ENCODE peak calls at places on chromosomes 3 and 15, in nine cellular contexts. S is HS-27A; E is NCI-H1417 treated with DMSO at 0.1 percent for 48 hours; N is NB4; P is nephron progenitor cell; O is stimulated activated CD8-positive, alpha-beta memory T cell treated with anti-CD3 and anti-CD28 coated beads, Interleukin-15, amount 100 ng/mL, for 1 hour; H is activated naive CD8-positive, alpha-beta T cell treated with anti-CD3 and anti-CD28 coated beads for 36 hours; A is fibroblast of mammary gland; W is esophagus squamous epithelium. V is an unnamed sample.

GRCh38 chr15:32670624-32671022 is 29.1 kb downstream of the SCG5 start:
- DNase-seq in S (no peak), O (no peak), W (no peak), A (peak), E (no peak), P (no peak), H (no peak), N (no peak), V (peak)

GRCh38 chr3:152245498-152246175 is 23.1 kb upstream of the MBNL1 start:
- DNase-seq in P (no peak), O (no peak), N (peak), W (no peak), H (no peak), S (no peak), A (no peak), E (no peak), V (no peak)

GRCh38 chr3:160540546-160540945 is 24.8 kb downstream of the KPNA4 start:
- DNase-seq in S (no peak), O (no peak), A (peak), P (no peak), N (no peak), E (no peak), W (no peak), H (no peak), V (no peak)

GRCh38 chr3:168544097-168544957 is 448.6 kb upstream of the GOLIM4 start:
- DNase-seq in N (no peak), O (no peak), P (no peak), H (no peak), S (no peak), W (no peak), E (no peak), A (peak), V (no peak)

GRCh38 chr15:64897345-64897985 is 14.2 kb upstream of the ANKDD1A start:
- DNase-seq in E (no peak), H (no peak), A (peak), N (peak), P (no peak), O (no peak), S (peak), W (no peak), V (peak)

GRCh38 chr15:66883322-66883911 is 181.4 kb downstream of the SMAD6 start:
- DNase-seq in A (peak), N (no peak), P (peak), E (no peak), H (no peak), O (no peak), W (peak), S (peak), V (peak)

GRCh38 chr3:119245778-119246177 is 5.1 kb upstream of the B4GALT4 start:
- DNase-seq in H (no peak), N (no peak), E (no peak), S (no peak), P (no peak), W (no peak), A (no peak), O (no peak), V (no peak)

GRCh38 chr3:3666664-3667063 is 132.6 kb upstream of the LRRN1 start:
- DNase-seq in S (no peak), P (no peak), A (no peak), N (no peak), O (no peak), W (no peak), E (no peak), H (peak), V (no peak)

GRCh38 chr15:84949845-84950569 is 31.6 kb upstream of the PDE8A start:
- DNase-seq in A (no peak), S (no peak), E (no peak), W (no peak), N (no peak), H (no peak), P (no peak), O (no peak), V (no peak)

GRCh38 chr3:152902141-152902669 is 67.3 kb downstream of the P2RY1 start:
- DNase-seq in N (no peak), W (no peak), O (no peak), P (no peak), E (no peak), S (no peak), H (no peak), A (peak), V (peak)

GRCh38 chr15:72201346-72202029 is 3.9 kb upstream of the GRAMD2A start:
- DNase-seq in H (no peak), N (no peak), W (no peak), A (no peak), E (no peak), S (no peak), P (no peak), O (no peak), V (peak)

GRCh38 chr15:26129852-26130251 is 266.7 kb upstream of the ATP10A start:
- DNase-seq in P (no peak), N (no peak), W (no peak), E (no peak), A (no peak), S (no peak), O (no peak), H (no peak), V (no peak)

GRCh38 chr3:13069495-13069894 is 3.7 kb downstream of the IQSEC1 start:
- DNase-seq in N (peak), S (no peak), H (peak), A (no peak), O (peak), E (no peak), W (no peak), P (no peak), V (no peak)

GRCh38 chr3:156489462-156489911 is 65.4 kb downstream of the SSR3 start:
- DNase-seq in O (no peak), S (no peak), N (no peak), H (no peak), W (no peak), E (no peak), A (peak), P (no peak), V (peak)

GRCh38 chr15:100484419-100484818 is 44.3 kb downstream of the CERS3 start:
- DNase-seq in E (no peak), N (no peak), P (no peak), H (no peak), O (no peak), A (no peak), W (no peak), S (no peak), V (no peak)

GRCh38 chr15:89803941-89804800 is 10.5 kb downstream of the ANPEP start:
- DNase-seq in W (no peak), N (no peak), S (no peak), A (no peak), H (no peak), O (no peak), E (no peak), P (no peak), V (no peak)

GRCh38 chr15:79513916-79514315 is 81.8 kb downstream of the MINAR1 start:
- DNase-seq in N (no peak), H (no peak), A (no peak), W (no peak), O (no peak), E (no peak), P (no peak), S (no peak), V (no peak)

GRCh38 chr3:65406470-65406869 is 632.2 kb downstream of the MAGI1 start:
- DNase-seq in H (no peak), P (no peak), O (no peak), N (peak), S (no peak), A (peak), W (no peak), E (no peak), V (peak)

GRCh38 chr3:193963808-193964516 is 172.0 kb upstream of the HES1 start:
- DNase-seq in E (no peak), A (no peak), O (no peak), P (no peak), W (no peak), H (no peak), N (no peak), S (no peak), V (no peak)

GRCh38 chr3:66220066-66220465 is 735 bp upstream of the SLC25A26 start:
- DNase-seq in S (no peak), O (no peak), A (no peak), E (no peak), H (no peak), P (no peak), N (peak), W (no peak), V (no peak)

GRCh38 chr3:46090161-46090591 is 62.9 kb upstream of the XCR1 start:
- DNase-seq in S (no peak), N (peak), H (no peak), A (no peak), E (no peak), P (no peak), W (no peak), O (no peak), V (no peak)

GRCh38 chr3:12659316-12660015 is 4.5 kb downstream of the RAF1 start:
- DNase-seq in A (no peak), W (no peak), O (no peak), S (no peak), N (no peak), P (no peak), H (no peak), E (no peak), V (peak)

GRCh38 chr3:84724877-84725276 is 233.9 kb upstream of the CADM2 start:
- DNase-seq in O (no peak), A (peak), P (no peak), W (no peak), N (peak), S (peak), H (no peak), E (no peak), V (peak)

GRCh38 chr15:90671216-90671615 is 45.9 kb upstream of the BLM start:
- DNase-seq in P (no peak), A (no peak), E (no peak), H (no peak), S (no peak), N (no peak), W (no peak), O (no peak), V (no peak)

GRCh38 chr3:132288357-132288756 is 28.9 kb upstream of the ACP3 start:
- DNase-seq in N (no peak), S (no peak), E (no peak), H (no peak), W (no peak), O (no peak), A (peak), P (no peak), V (no peak)

GRCh38 chr15:68130851-68131250 is 74.3 kb downstream of the CALML4 start:
- DNase-seq in S (no peak), N (no peak), O (no peak), W (no peak), H (no peak), P (no peak), A (no peak), E (no peak), V (no peak)

GRCh38 chr3:29901097-29901496 is 620.2 kb downstream of the RBMS3 start:
- DNase-seq in W (no peak), S (no peak), P (no peak), H (no peak), A (no peak), O (no peak), E (no peak), N (no peak), V (no peak)

GRCh38 chr3:38151667-38152265 is 13.3 kb downstream of the MYD88 start:
- DNase-seq in O (no peak), E (no peak), H (no peak), N (peak), S (no peak), W (no peak), A (peak), P (no peak), V (no peak)

GRCh38 chr15:68820205-68820588 is 498 bp downstream of the ANP32A start:
- DNase-seq in A (peak), H (peak), E (no peak), O (no peak), S (peak), W (no peak), N (peak), P (peak), V (no peak)

GRCh38 chr3:120129718-120130117 is 35.5 kb upstream of the GSK3B start:
- DNase-seq in A (peak), W (no peak), S (no peak), H (no peak), O (no peak), P (no peak), N (no peak), E (no peak), V (peak)

GRCh38 chr3:43054754-43055153 is 51.1 kb downstream of the POMGNT2 start:
- DNase-seq in N (no peak), W (no peak), E (no peak), O (no peak), H (no peak), P (no peak), S (no peak), A (no peak), V (no peak)

GRCh38 chr15:42137461-42138261 is 18.8 kb downstream of the PLA2G4F start:
- DNase-seq in H (no peak), P (no peak), N (peak), O (no peak), W (no peak), E (no peak), S (peak), A (peak), V (peak)

GRCh38 chr3:51999861-52000260 is 4.2 kb upstream of the RPL29 start:
- DNase-seq in O (no peak), W (no peak), H (no peak), S (no peak), N (no peak), A (no peak), P (no peak), E (no peak), V (no peak)

GRCh38 chr3:141391298-141392017 is 23.2 kb downstream of the ZBTB38 start:
- DNase-seq in E (no peak), S (no peak), O (no peak), N (no peak), H (no peak), A (no peak), P (no peak), W (no peak), V (no peak)

V was measured in fibroblast of gingiva.